ENCODE peak calls at places on chromosomes 16 and 17, in four cellular contexts. L is HCT116, W is uterus, F is heart left ventricle. G is an unnamed sample.

GRCh38 chr16:81444448-81445121 is at the start of gene CMIP:
- DNase-seq in L (peak; percentile 50), F (peak; percentile 88), W (peak; percentile 86), G (peak; percentile 89)

GRCh38 chr16:72963508-72963907 is 84.4 kb downstream of the ZFHX3 start:
- DNase-seq in L (no peak), F (no peak), W (no peak), G (no peak)

GRCh38 chr17:62807812-62808575 is at the start of gene MARCHF10:
- DNase-seq in L (no peak), W (peak; percentile 25), F (peak; percentile 25), G (no peak)

GRCh38 chr17:70552230-70552981 is 383.1 kb downstream of the KCNJ2 start:
- DNase-seq in F (no peak), L (peak; percentile 29), W (no peak), G (no peak)

GRCh38 chr17:51185763-51186332 is 19.6 kb downstream of the NME2 start:
- DNase-seq in W (no peak), F (no peak), L (no peak), G (no peak)

GRCh38 chr17:57707892-57708291 is 37.2 kb downstream of the CCDC182 start:
- DNase-seq in W (no peak), F (no peak), L (no peak), G (no peak)

GRCh38 chr17:41689497-41690299 is 1.0 kb downstream of the EIF1 start:
- DNase-seq in F (no peak), L (no peak), W (no peak), G (no peak)

GRCh38 chr17:43530303-43531081 is 15.6 kb downstream of the ETV4 start:
- DNase-seq in L (peak; percentile 37), F (peak; percentile 81), W (peak; percentile 73), G (no peak)

GRCh38 chr16:16021988-16022682 is 72.7 kb downstream of the ABCC1 start:
- DNase-seq in F (peak; percentile 94), W (peak; percentile 98), L (peak; percentile 81), G (peak; percentile 89)
- TF ChIP-seq POLR2A in F (no peak), W (no peak), L (no peak), G (peak; percentile 22)

GRCh38 chr17:40113110-40113960 is 8.4 kb upstream of the MSL1 start:
- DNase-seq in W (peak; percentile 96), F (peak; percentile 93), L (peak; percentile 87), G (peak; percentile 86)
- TF ChIP-seq POLR2A in W (peak; percentile 51), F (no peak), L (no peak), G (peak; percentile 18)

GRCh38 chr16:67105881-67106280 is 3.9 kb upstream of the PHAF1 start:
- DNase-seq in W (no peak), F (no peak), L (no peak), G (no peak)

GRCh38 chr16:67104845-67105244 is 4.9 kb upstream of the PHAF1 start:
- DNase-seq in L (no peak), F (no peak), W (no peak), G (no peak)

GRCh38 chr16:67104061-67104460 is 5.7 kb upstream of the PHAF1 start:
- DNase-seq in F (peak; percentile 25), W (no peak), L (no peak), G (no peak)

GRCh38 chr16:67108489-67108888 is 1.3 kb upstream of the PHAF1 start:
- DNase-seq in F (no peak), L (no peak), W (no peak), G (no peak)

GRCh38 chr16:67105251-67105650 is 4.5 kb upstream of the PHAF1 start:
- DNase-seq in F (no peak), L (no peak), W (no peak), G (no peak)
- TF ChIP-seq POLR2A in F (no peak), L (no peak), W (no peak), G (no peak)

GRCh38 chr17:74477411-74477810 is 11.0 kb downstream of the CD300A start:
- DNase-seq in L (no peak), W (no peak), F (no peak), G (no peak)

GRCh38 chr17:74481621-74482020 is 15.2 kb downstream of the CD300A start:
- DNase-seq in L (no peak), W (no peak), F (no peak), G (no peak)

GRCh38 chr17:74478369-74479100 is 12.1 kb downstream of the CD300A start:
- DNase-seq in F (no peak), W (no peak), L (no peak), G (no peak)

GRCh38 chr17:74484066-74484465 is 17.6 kb downstream of the CD300A start:
- DNase-seq in F (no peak), L (no peak), W (no peak), G (no peak)

DNA sequence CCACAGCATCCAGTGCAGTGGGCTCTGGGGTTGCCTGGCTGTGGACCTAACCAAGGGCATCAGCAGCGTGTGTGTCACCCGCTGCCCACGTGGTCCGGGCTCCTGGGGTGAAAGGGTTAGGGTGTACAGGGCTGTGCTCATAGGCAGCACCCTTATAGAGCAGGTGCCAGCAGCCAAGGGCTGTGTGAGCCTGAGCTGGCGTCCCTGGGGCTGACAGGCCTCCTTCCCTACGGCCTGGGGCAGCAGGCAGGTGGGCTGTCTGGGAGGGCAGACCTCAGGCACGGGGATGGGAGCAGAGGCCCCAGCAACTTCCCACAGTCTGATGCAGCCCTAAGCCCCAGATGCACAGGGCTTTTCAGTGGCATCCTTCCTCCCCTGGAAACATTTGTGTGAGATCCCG is 13.9 kb downstream of the CD300A start:
- DNase-seq in L (no peak), W (no peak), F (no peak), G (no peak)
- TF ChIP-seq POLR2A in L (no peak), W (no peak), F (no peak), G (no peak)

DNA sequence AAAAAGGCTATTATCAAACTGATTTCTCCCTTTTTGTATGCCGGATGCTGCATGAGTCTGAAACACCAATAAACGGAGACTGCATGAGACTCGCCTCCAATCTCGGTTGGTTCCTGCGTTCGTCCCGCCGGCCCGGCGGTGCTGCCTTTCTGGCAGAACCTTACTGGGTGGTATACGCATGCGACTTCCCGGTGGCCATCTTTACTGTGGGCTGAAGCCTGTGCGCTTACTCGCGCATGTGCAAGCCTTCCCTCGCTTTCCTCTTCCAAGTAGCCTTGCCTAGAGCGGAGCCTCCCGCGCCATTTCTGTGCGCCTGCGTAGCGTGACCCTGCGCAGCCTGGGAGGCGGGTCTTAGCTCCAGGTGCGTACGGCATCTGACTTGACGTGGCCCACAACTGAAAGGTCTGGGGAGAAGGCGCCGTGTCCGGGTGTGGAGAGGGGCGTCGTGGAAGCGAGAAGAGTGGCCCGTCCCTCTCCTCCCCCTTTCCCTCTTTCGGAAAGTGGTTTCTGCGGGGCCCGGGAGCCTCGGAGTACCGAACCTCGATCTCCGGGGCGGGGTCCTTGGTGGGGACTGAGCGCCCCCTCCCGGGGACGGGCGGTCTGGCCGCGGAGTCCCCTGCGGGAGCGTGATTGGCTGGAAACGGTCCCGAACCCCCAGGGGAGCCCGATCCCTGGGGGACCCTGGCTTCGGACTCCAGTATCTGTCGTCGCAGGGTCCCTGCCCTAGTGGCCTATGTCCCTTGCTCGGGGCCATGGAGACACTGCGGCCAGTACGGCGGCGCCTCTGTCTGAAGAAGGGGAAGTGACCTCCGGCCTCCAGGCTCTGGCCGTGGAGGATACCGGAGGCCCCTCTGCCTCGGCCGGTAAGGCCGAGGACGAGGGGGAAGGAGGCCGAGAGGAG is at the start of gene PAGR1:
- DNase-seq in W (peak; percentile 100), F (peak; percentile 99), L (peak; percentile 99), G (peak; percentile 91)
- TF ChIP-seq POLR2A in W (peak; percentile 73), F (peak; percentile 60), L (peak; percentile 85), G (peak; percentile 74)

DNA sequence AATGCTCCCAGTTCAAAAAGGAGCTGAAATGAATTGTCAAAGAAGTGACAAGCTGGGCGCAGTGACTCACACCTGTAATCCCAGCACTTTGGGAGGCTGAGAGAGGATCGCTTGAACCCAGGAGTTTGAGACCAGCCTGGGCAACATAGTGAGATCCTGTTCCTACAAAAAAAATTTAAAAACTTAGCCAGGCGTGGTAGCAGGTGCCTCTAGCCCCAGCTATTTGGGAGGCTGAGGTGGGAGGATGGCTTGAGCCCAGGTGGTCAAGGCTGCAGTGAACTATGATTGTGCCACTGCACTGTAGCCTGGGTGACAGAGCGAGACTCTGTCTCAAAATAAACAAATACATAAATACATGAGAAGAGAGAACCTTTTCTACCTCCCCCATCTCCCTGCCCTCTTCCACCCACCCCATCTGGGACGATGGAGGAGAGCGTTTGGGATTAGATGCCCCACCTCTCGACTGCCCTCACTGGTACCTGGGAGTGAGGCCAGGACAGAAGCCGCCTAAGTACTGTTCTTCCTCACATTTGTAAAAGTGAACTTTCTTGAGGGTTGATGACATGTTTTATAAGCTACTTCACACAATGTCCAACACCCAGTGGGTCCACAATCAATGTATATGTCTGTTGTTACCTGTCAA is 2.4 kb downstream of the IL4R start:
- DNase-seq in F (no peak), L (no peak), W (no peak), G (no peak)
- TF ChIP-seq POLR2A in F (no peak), L (no peak), W (no peak), G (no peak)

GRCh38 chr17:7582401-7583252 is 1.0 kb upstream of the MPDU1 start:
- DNase-seq in F (no peak), L (no peak), W (peak; percentile 49), G (no peak)
- TF ChIP-seq POLR2A in F (no peak), L (no peak), W (no peak), G (no peak)

GRCh38 chr16:11795887-11796226 is 1.2 kb downstream of the ZC3H7A start:
- DNase-seq in F (no peak), W (no peak), L (no peak), G (no peak)

GRCh38 chr16:11799017-11799381 is 1.9 kb upstream of the ZC3H7A start:
- DNase-seq in F (no peak), L (no peak), W (no peak), G (no peak)

GRCh38 chr16:11797957-11798299 is 870 bp upstream of the ZC3H7A start:
- DNase-seq in F (no peak), W (no peak), L (no peak), G (no peak)

GRCh38 chr16:11796227-11797165 is 562 bp downstream of the ZC3H7A start:
- DNase-seq in L (no peak), W (peak; percentile 64), F (peak; percentile 78), G (peak; percentile 54)

DNA sequence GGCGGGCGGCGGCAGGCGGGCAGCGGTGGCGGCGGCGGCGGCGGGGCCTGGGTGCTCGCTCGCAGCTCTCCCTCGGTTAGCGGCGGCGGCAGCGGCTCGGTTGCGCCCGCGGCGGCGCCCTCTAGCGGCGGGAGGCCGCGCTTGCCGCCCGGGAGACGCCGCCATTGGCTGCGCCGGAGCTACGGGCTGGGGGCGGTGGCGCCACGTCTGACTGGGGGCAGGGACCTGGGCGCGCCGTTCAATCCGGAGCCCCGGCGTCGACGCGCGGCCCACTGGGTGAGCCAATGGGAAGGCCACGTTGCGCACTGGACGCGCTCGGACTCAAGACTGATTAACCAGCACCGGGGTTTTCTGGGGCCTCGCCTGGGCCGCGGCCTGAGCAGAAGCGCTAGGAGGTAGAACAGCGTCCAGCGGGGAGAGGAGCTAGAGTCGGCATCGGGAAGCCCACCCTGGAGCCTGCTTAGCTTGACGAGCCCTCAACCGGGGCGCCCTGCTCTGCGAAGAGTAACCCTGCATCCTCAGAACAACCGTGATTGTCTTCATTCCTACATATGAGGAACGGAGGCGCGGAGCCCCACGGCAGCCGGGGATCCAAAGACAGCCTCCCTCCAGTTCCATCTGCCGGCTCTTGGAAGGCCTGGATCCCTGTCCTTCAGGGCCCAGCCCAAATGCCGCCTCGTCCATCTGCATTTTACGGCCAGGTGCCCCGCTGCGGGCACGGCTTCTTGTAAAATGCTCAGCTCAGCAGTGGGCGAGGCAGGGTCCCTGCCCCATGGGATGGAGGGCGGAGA is at the start of gene ZC3H7A:
- DNase-seq in W (peak; percentile 96), L (peak; percentile 91), F (peak; percentile 97), G (peak; percentile 93)
- TF ChIP-seq POLR2A in W (peak; percentile 61), L (peak; percentile 84), F (peak; percentile 87), G (peak; percentile 90)

GRCh38 chr17:49763735-49764558 is at the start of gene FAM117A:
- DNase-seq in L (peak; percentile 100), W (peak; percentile 96), F (peak; percentile 96), G (peak; percentile 100)
- TF ChIP-seq POLR2A in L (peak; percentile 74), W (peak; percentile 68), F (peak; percentile 66), G (peak; percentile 71)

GRCh38 chr17:80892900-80893603 is 98.6 kb upstream of the CHMP6 start:
- DNase-seq in F (no peak), L (peak; percentile 53), W (no peak), G (peak; percentile 99)
- TF ChIP-seq POLR2A in F (no peak), L (no peak), W (no peak), G (peak; percentile 10)